ENCODE peak calls at places on chromosomes 4 and X, in five cellular contexts. O is GM23338, E is psoas muscle, D is MG63, U is NB4. I is an unnamed sample.

GRCh38 chr4:93828830-93829530 is 427 bp downstream of the ATOH1 start:
- DNase-seq in D (peak), O (peak), U (no peak), E (peak), I (no peak)

GRCh38 chr4:143482753-143483362 is 30.6 kb upstream of the SMARCA5 start:
- DNase-seq in O (peak), E (no peak), U (peak), D (no peak), I (peak)

GRCh38 chr4:100895572-100896197 is 377.9 kb upstream of the EMCN start:
- DNase-seq in O (no peak), E (no peak), U (peak), D (no peak), I (no peak)

GRCh38 chrX:11445540-11445939 is 152.3 kb downstream of the AMELX start:
- DNase-seq in U (no peak), E (no peak), O (no peak), D (no peak), I (no peak)

GRCh38 chr4:7183161-7183560 is 9.2 kb upstream of the SORCS2 start:
- DNase-seq in U (no peak), O (no peak), E (no peak), D (no peak), I (no peak)

GRCh38 chr4:113899260-113900177 is 79.9 kb downstream of the ARSJ start:
- DNase-seq in D (no peak), O (no peak), E (no peak), U (no peak), I (no peak)

GRCh38 chrX:39633293-39633692 is 464.5 kb downstream of the BCOR start:
- DNase-seq in D (no peak), O (no peak), E (no peak), U (peak), I (no peak)

GRCh38 chr4:107247738-107248137 is 211.6 kb upstream of the DKK2 start:
- DNase-seq in E (no peak), D (peak), U (no peak), O (no peak), I (no peak)

GRCh38 chr4:183588169-183588675 is 70.8 kb downstream of the RWDD4 start:
- DNase-seq in D (no peak), O (no peak), U (no peak), E (peak), I (no peak)
- H3K4me3 ChIP-seq in D (no peak), O (no peak), U (no peak), E (peak), I (no peak)

DNA sequence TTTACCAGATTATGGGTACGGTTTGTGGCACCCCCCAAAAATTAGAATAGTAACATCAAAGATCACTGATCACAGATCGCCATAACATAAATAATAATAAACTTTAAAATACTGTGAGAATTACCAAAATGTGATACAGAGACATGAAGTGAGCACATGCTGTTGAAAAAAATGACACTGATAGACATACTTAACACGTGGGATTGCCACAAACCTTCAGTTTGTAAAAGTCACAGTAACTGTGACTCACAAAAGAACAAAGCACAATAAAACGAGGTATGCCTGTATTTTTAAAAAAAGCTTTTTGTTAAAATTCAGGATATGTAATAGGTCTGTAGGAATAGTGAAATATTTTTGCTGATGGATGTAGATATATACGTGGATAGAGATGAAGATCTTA is 93.4 kb downstream of the TET2 start:
- DNase-seq in O (no peak), U (no peak), D (no peak), E (no peak), I (no peak)
- H3K4me3 ChIP-seq in O (no peak), U (no peak), D (no peak), E (no peak), I (no peak)

GRCh38 chr4:104494822-104495559 is at the start of gene CXXC4:
- DNase-seq in U (peak), O (peak), E (peak), D (peak), I (no peak)
- H3K4me3 ChIP-seq in U (no peak), O (peak), E (peak), D (peak), I (peak)

DNA sequence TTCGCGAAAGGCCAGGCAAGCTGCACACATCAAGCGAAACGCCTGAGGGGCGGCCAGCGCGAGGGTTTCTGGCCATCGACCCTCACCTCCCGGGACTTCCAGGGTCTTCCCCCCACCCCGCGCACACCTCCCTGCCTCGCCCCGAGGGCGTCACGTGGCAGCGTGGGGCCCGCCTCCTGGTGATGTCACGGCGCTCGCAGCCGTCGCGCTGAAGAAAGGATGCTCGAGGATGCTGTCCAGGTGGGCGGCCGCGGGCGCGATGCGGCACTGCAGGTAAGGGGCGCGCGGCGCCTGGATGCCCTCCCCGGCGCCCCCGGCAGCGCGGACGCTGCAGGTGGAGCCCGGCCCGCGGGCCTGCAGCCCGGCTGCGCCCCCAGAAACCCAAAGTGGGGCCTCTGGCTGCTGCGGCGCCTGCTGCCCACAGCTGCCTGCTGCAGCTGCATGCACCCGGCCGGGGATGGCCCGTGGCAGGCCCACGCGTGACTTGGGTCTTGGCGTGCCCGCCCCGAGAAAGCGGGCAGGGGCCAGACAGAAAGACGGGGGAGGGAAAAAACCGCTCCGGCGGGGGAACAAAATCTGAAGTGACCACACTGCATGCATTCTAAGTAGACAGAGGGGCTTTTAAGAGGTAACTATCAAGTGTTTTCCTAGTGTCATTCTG is 1.6 kb downstream of the CLCN4 start:
- DNase-seq in D (peak), E (peak), U (no peak), O (peak), I (no peak)
- H3K4me3 ChIP-seq in D (peak), E (peak), U (no peak), O (peak), I (peak)

GRCh38 chr4:142351958-142352357 is 494.1 kb downstream of the INPP4B start:
- DNase-seq in O (no peak), E (no peak), U (no peak), D (no peak), I (no peak)
- H3K4me3 ChIP-seq in O (no peak), E (peak), U (no peak), D (no peak), I (no peak)

GRCh38 chrX:86149089-86149488 is 838 bp downstream of the DACH2 start:
- DNase-seq in O (no peak), D (no peak), U (no peak), E (no peak), I (no peak)

GRCh38 chrX:86146102-86146501 is 2.1 kb upstream of the DACH2 start:
- DNase-seq in E (no peak), O (no peak), U (no peak), D (no peak), I (no peak)

GRCh38 chrX:86148024-86148511 is at the start of gene DACH2:
- DNase-seq in D (peak), O (peak), E (peak), U (no peak), I (no peak)

GRCh38 chrX:86154586-86154985 is 6.3 kb downstream of the DACH2 start:
- DNase-seq in E (no peak), D (no peak), O (no peak), U (no peak), I (no peak)

DNA sequence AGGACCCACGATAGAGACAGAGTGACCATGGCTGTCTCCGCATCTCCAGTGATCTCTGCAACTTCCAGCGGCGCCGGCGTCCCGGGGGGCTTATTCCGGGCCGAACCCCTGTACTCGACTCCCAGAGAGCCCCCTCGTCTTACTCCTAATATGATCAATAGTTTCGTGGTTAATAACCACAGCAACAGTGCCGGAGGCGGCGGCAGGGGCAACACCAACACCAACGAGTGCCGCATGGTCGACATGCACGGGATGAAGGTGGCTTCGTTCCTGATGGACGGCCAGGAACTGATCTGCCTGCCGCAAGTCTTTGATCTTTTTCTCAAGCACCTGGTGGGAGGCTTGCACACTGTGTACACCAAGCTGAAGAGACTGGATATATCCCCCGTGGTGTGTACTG is 343 bp downstream of the DACH2 start:
- DNase-seq in U (no peak), D (no peak), O (peak), E (no peak), I (no peak)
- H3K4me3 ChIP-seq in U (no peak), D (no peak), O (peak), E (peak), I (no peak)

DNA sequence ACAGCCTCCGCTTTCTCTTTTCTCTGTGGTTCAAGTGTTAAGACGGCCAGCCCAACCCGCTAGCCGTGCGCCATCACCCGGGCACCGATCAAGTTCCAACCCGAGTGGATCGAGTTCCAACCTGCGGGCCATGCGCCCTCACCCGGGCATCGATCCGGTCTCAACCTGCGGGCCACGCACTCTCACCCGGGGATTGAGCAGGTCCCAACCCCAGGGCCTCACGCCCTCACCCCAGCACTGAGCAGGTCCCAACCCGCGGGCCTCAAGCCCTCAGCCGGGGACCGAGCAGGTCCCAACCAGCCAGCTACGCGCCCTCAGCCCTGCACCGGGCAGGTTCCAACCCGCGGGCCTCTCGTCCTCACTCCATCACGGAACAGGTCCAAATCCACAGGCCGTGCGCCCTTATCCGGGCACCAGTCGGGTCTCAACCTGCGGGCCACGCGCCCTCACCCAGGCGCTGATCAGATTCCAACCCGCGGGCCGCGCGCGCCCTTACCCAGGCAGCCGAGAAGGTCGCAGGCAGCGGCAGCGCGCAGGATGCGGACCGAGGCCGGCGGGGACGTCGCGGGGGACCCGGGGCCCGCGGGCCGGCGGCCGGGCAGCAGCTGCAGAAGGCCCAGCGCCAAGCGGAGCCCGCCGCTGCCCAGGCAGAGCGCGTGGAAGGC is 443 bp downstream of the GPR143 start:
- DNase-seq in U (no peak), O (peak), D (no peak), E (no peak), I (no peak)
- H3K4me3 ChIP-seq in U (no peak), O (peak), D (no peak), E (no peak), I (no peak)

GRCh38 chrX:130174937-130175336 is 3.2 kb downstream of the RAB33A start:
- DNase-seq in O (no peak), E (no peak), U (no peak), D (no peak), I (no peak)

GRCh38 chrX:130174051-130174704 is 2.4 kb downstream of the RAB33A start:
- DNase-seq in D (peak), U (peak), E (no peak), O (no peak), I (no peak)

GRCh38 chrX:130172127-130172834 is 519 bp downstream of the RAB33A start:
- DNase-seq in D (no peak), O (peak), E (no peak), U (no peak), I (no peak)

GRCh38 chrX:130171446-130172126 is at the start of gene RAB33A:
- DNase-seq in U (peak), D (no peak), O (peak), E (no peak), I (no peak)

GRCh38 chrX:130173190-130173895 is 1.6 kb downstream of the RAB33A start:
- DNase-seq in D (peak), O (no peak), U (peak), E (no peak), I (no peak)
- H3K4me3 ChIP-seq in D (no peak), O (no peak), U (peak), E (no peak), I (no peak)

GRCh38 chrX:69503835-69504625 is at the start of gene NALF2:
- DNase-seq in E (peak), U (peak), O (peak), D (peak), I (no peak)
- H3K4me3 ChIP-seq in E (peak), U (no peak), O (peak), D (peak), I (no peak)

GRCh38 chr4:52370576-52370975 is 288.5 kb downstream of the USP46 start:
- DNase-seq in U (no peak), D (no peak), E (no peak), O (no peak), I (no peak)
- H3K4me3 ChIP-seq in U (no peak), D (no peak), E (no peak), O (no peak), I (no peak)

I was measured in HFF-Myc.